ENCODE peak calls at places on chromosomes 2 and 18, in nine cellular contexts. A is stimulated activated CD4-positive, alpha-beta T cell treated with anti-CD3 and anti-CD28 coated beads, Interleukin-15, amount 100 ng/mL, for 1 hour; B is WTC11; S is T-cell; X is activated T-cell treated with anti-CD3 and anti-CD28 coated beads, Interleukin-2, amount 50 U/mL, for 72 hours; M is C1 segment of cervical spinal cord; Y is putamen; E is breast epithelium; H is ACHN. V is an unnamed sample.

GRCh38 chr2:26193578-26194231 is 20.8 kb downstream of the GAREM2 start:
- DNase-seq in A (no peak), H (no peak), S (no peak), M (no peak), Y (no peak), X (no peak), B (no peak), E (no peak), V (no peak)

GRCh38 chr2:126495189-126495588 is 160.8 kb upstream of the GYPC start:
- DNase-seq in B (no peak), S (no peak), A (no peak), H (no peak), Y (no peak), M (no peak), X (no peak), E (no peak), V (no peak)

GRCh38 chr2:2324565-2325101 is 6.4 kb downstream of the MYT1L start:
- DNase-seq in B (no peak), E (no peak), Y (no peak), A (no peak), S (no peak), X (no peak), M (no peak), H (no peak), V (no peak)

GRCh38 chr18:39753178-39753577 is 2187.6 kb upstream of the CELF4 start:
- DNase-seq in B (no peak), S (no peak), E (no peak), A (no peak), X (no peak), Y (no peak), H (no peak), M (no peak), V (no peak)

GRCh38 chr2:216287251-216287650 is 85.0 kb downstream of the MARCHF4 start:
- DNase-seq in M (no peak), B (no peak), S (no peak), E (no peak), X (no peak), H (peak), Y (no peak), A (no peak), V (no peak)

GRCh38 chr2:70374616-70375015 is 72.7 kb upstream of the FAM136A start:
- DNase-seq in H (no peak), S (no peak), A (no peak), Y (no peak), M (no peak), B (no peak), E (no peak), X (no peak), V (no peak)

GRCh38 chr2:126392889-126393288 is 263.1 kb upstream of the GYPC start:
- DNase-seq in A (no peak), X (no peak), E (no peak), B (no peak), Y (no peak), S (no peak), H (no peak), M (no peak), V (no peak)

GRCh38 chr2:189421644-189422043 is 19.6 kb upstream of the WDR75 start:
- DNase-seq in Y (no peak), X (no peak), A (no peak), H (peak), E (no peak), M (no peak), B (no peak), S (no peak), V (no peak)

GRCh38 chr2:206556357-206556949 is 85.8 kb upstream of the FAM237A start:
- DNase-seq in B (no peak), M (no peak), X (no peak), S (no peak), E (no peak), H (peak), Y (peak), A (no peak), V (no peak)

GRCh38 chr2:69437751-69438154 is 518 bp upstream of the NFU1 start:
- DNase-seq in Y (no peak), B (no peak), H (no peak), X (no peak), A (no peak), S (no peak), E (no peak), M (no peak), V (no peak)

GRCh38 chr2:100823665-100824438 is 3.9 kb downstream of the NPAS2 start:
- DNase-seq in B (no peak), A (no peak), H (no peak), S (no peak), E (no peak), M (no peak), Y (no peak), X (no peak), V (no peak)

GRCh38 chr2:224545884-224546644 is 39.1 kb downstream of the CUL3 start:
- DNase-seq in Y (no peak), S (no peak), B (no peak), X (no peak), H (no peak), A (no peak), M (no peak), E (no peak), V (peak)

GRCh38 chr2:128325665-128326181 is 7.1 kb upstream of the HS6ST1 start:
- DNase-seq in Y (no peak), M (no peak), X (no peak), H (no peak), B (no peak), S (no peak), E (peak), A (no peak), V (no peak)

GRCh38 chr2:62038980-62039771 is 133.7 kb downstream of the COMMD1 start:
- DNase-seq in B (no peak), S (no peak), Y (no peak), X (peak), H (no peak), E (no peak), M (no peak), A (no peak), V (peak)

GRCh38 chr2:62227386-62228075 is 31.6 kb downstream of the B3GNT2 start:
- DNase-seq in E (no peak), M (no peak), S (no peak), B (no peak), A (no peak), Y (no peak), H (no peak), X (no peak), V (no peak)

GRCh38 chr2:156704132-156704531 is 268.0 kb downstream of the GPD2 start:
- DNase-seq in H (no peak), B (no peak), E (no peak), S (no peak), A (no peak), Y (no peak), X (no peak), M (no peak), V (no peak)

GRCh38 chr2:108377815-108378630 is at the start of gene SULT1C4:
- DNase-seq in E (no peak), H (no peak), X (no peak), B (peak), Y (peak), M (no peak), S (no peak), A (no peak), V (no peak)

GRCh38 chr2:136013286-136013685 is 27.9 kb upstream of the DARS1 start:
- DNase-seq in S (no peak), B (no peak), H (no peak), M (no peak), X (no peak), A (no peak), Y (no peak), E (no peak), V (no peak)

GRCh38 chr2:2252179-2252578 is 78.9 kb downstream of the MYT1L start:
- DNase-seq in M (no peak), Y (no peak), X (no peak), B (no peak), E (no peak), H (no peak), S (no peak), A (no peak), V (no peak)

GRCh38 chr2:86368181-86368824 is 30.9 kb upstream of the REEP1 start:
- DNase-seq in B (peak), H (peak), A (peak), M (no peak), Y (peak), X (peak), E (no peak), S (peak), V (no peak)

GRCh38 chr2:64426191-64426952 is 27.6 kb upstream of the LGALSL start:
- DNase-seq in S (no peak), M (no peak), E (no peak), H (peak), X (no peak), B (no peak), A (no peak), Y (no peak), V (no peak)

GRCh38 chr2:164852086-164852485 is 10.5 kb upstream of the COBLL1 start:
- DNase-seq in H (no peak), E (no peak), M (no peak), X (no peak), A (no peak), S (no peak), Y (no peak), B (no peak), V (no peak)

GRCh38 chr18:23837591-23837990 is 148.3 kb downstream of the LAMA3 start:
- DNase-seq in H (no peak), M (no peak), B (no peak), X (no peak), Y (no peak), A (no peak), E (no peak), S (no peak), V (no peak)

GRCh38 chr2:8680931-8681760 is 710 bp upstream of the ID2 start:
- DNase-seq in Y (peak), E (peak), S (peak), B (peak), H (peak), M (no peak), A (peak), X (peak), V (peak)

GRCh38 chr18:65206551-65207260 is 544.1 kb upstream of the CDH7 start:
- DNase-seq in H (no peak), M (no peak), A (no peak), B (peak), S (no peak), Y (no peak), E (no peak), X (no peak), V (no peak)

GRCh38 chr18:73947180-73947989 is 200.2 kb downstream of the FBXO15 start:
- DNase-seq in X (no peak), A (no peak), E (no peak), M (no peak), H (no peak), Y (no peak), S (no peak), B (no peak), V (no peak)

GRCh38 chr2:233643128-233643527 is 6.9 kb downstream of the UGT1A10 start:
- DNase-seq in B (peak), E (no peak), A (no peak), Y (no peak), X (no peak), S (no peak), M (no peak), H (peak), V (no peak)

GRCh38 chr2:7427293-7428060 is 510.3 kb downstream of the RNF144A start:
- DNase-seq in S (no peak), Y (peak), B (no peak), A (no peak), H (peak), M (no peak), E (no peak), X (peak), V (peak)

GRCh38 chr2:29165362-29166236 is 50.4 kb downstream of the CLIP4 start:
- DNase-seq in X (no peak), B (no peak), A (no peak), S (no peak), M (no peak), E (no peak), H (no peak), Y (no peak), V (no peak)

GRCh38 chr2:203177361-203177760 is 61.5 kb upstream of the CYP20A1 start:
- DNase-seq in H (no peak), S (no peak), Y (no peak), B (no peak), A (no peak), X (no peak), M (no peak), E (no peak), V (no peak)

GRCh38 chr2:216829533-216829932 is 30.3 kb downstream of the TNP1 start:
- DNase-seq in A (no peak), M (no peak), H (no peak), X (no peak), S (no peak), B (no peak), Y (peak), E (peak), V (no peak)

GRCh38 chr2:54371461-54372065 is 84.6 kb upstream of the SPTBN1 start:
- DNase-seq in M (no peak), X (no peak), E (no peak), H (no peak), S (no peak), B (no peak), Y (no peak), A (no peak), V (no peak)

GRCh38 chr18:7567487-7568425 is 640 bp downstream of the PTPRM start:
- DNase-seq in A (no peak), S (no peak), M (no peak), X (peak), Y (no peak), E (peak), H (peak), B (peak), V (peak)

GRCh38 chr2:99297990-99298389 is 3.0 kb downstream of the LYG1 start:
- DNase-seq in H (no peak), S (no peak), Y (no peak), X (no peak), M (no peak), B (no peak), E (no peak), A (no peak), V (no peak)

GRCh38 chr2:55141572-55142413 is 90.3 kb downstream of the CLHC1 start:
- DNase-seq in A (no peak), E (no peak), B (no peak), M (no peak), X (no peak), H (no peak), S (no peak), Y (no peak), V (no peak)

GRCh38 chr18:63979409-63979908 is 9.6 kb downstream of the SERPINB8 start:
- DNase-seq in E (no peak), A (no peak), X (peak), B (peak), Y (peak), S (no peak), M (no peak), H (peak), V (peak)

V was measured in immature natural killer cell.